ENCODE peak calls at places on chromosome 4, in seven cellular contexts. T is BJ; A is M059J; Z is HTR-8/SVneo; D is gastrocnemius medialis; C is EH; B is stimulated activated CD4-positive, alpha-beta T cell treated with anti-CD3 and anti-CD28 coated beads, Interleukin-4, amount 100 ng/mL, for 48 hours. O is an unnamed sample.

GRCh38 chr4:79213040-79213439 is 112.8 kb downstream of the NAA11 start:
- DNase-seq in T (no peak), A (no peak), Z (no peak), D (no peak), C (no peak), B (no peak), O (no peak)

GRCh38 chr4:187814737-187815465 is 180.7 kb upstream of the ZFP42 start:
- DNase-seq in T (peak), A (no peak), Z (no peak), D (no peak), C (no peak), B (no peak), O (peak)

GRCh38 chr4:12633058-12633651 is 851.0 kb downstream of the RAB28 start:
- DNase-seq in T (no peak), A (peak), Z (peak), D (peak), C (peak), B (peak), O (peak)

GRCh38 chr4:159047478-159048165 is 55.3 kb upstream of the RAPGEF2 start:
- DNase-seq in T (no peak), A (peak), Z (peak), D (no peak), C (peak), B (no peak), O (no peak)

GRCh38 chr4:176635372-176636261 is 157.1 kb downstream of the VEGFC start:
- DNase-seq in T (no peak), A (peak), Z (peak), D (no peak), C (peak), B (no peak), O (peak)

GRCh38 chr4:80058740-80059139 is 14.3 kb downstream of the ANTXR2 start:
- DNase-seq in T (no peak), A (peak), Z (no peak), D (no peak), C (peak), B (no peak), O (no peak)

GRCh38 chr4:76620723-76621463 is 185.9 kb downstream of the SHROOM3 start:
- DNase-seq in T (no peak), A (no peak), Z (no peak), D (no peak), C (no peak), B (no peak), O (no peak)

GRCh38 chr4:76279462-76279861 is 27.1 kb upstream of the STBD1 start:
- DNase-seq in T (no peak), A (peak), Z (no peak), D (no peak), C (no peak), B (no peak), O (no peak)

GRCh38 chr4:82629238-82630000 is 67.6 kb upstream of the TMEM150C start:
- DNase-seq in T (no peak), A (peak), Z (no peak), D (no peak), C (peak), B (no peak), O (peak)

GRCh38 chr4:112946127-112946526 is 103.3 kb upstream of the ANK2 start:
- DNase-seq in T (no peak), A (no peak), Z (no peak), D (no peak), C (no peak), B (no peak), O (no peak)

GRCh38 chr4:3827616-3828492 is 61.7 kb downstream of the ADRA2C start:
- DNase-seq in T (no peak), A (peak), Z (no peak), D (no peak), C (peak), B (no peak), O (peak)

GRCh38 chr4:55030606-55031005 is 94.8 kb downstream of the KDR start:
- DNase-seq in T (no peak), A (peak), Z (no peak), D (no peak), C (no peak), B (no peak), O (no peak)

GRCh38 chr4:145230726-145231125 is 50.3 kb upstream of the OTUD4 start:
- DNase-seq in T (peak), A (no peak), Z (no peak), D (no peak), C (peak), B (no peak), O (no peak)

GRCh38 chr4:110508827-110509446 is 33.0 kb downstream of the ENPEP start:
- DNase-seq in T (no peak), A (peak), Z (peak), D (no peak), C (peak), B (no peak), O (peak)

GRCh38 chr4:109007976-109008375 is 245.1 kb upstream of the ETNPPL start:
- DNase-seq in T (no peak), A (no peak), Z (no peak), D (no peak), C (no peak), B (no peak), O (no peak)

GRCh38 chr4:103012594-103012993 is 6.9 kb downstream of the SLC9B1 start:
- DNase-seq in T (no peak), A (no peak), Z (no peak), D (no peak), C (peak), B (no peak), O (no peak)

GRCh38 chr4:80070880-80071620 is 2.0 kb downstream of the ANTXR2 start:
- DNase-seq in T (peak), A (no peak), Z (no peak), D (no peak), C (peak), B (no peak), O (no peak)

O was measured in RWPE1.